ENCODE peak calls at places on chromosome 19, in four cellular contexts. Y, Z, O and H are unnamed samples. For H3K4me1, the result is how much of the 10 kb centered on the place peaks cover.

GRCh38 chr19:8684001-8684902 is 14.3 kb downstream of the ACTL9 start:
- DNase-seq in Z (no peak), O (no peak), Y (no peak), H (no peak)

GRCh38 chr19:16461630-16462051 is 10.1 kb downstream of the EPS15L1 start:
- DNase-seq in Y (no peak), Z (no peak), O (no peak), H (no peak)

GRCh38 chr19:40389404-40390083 is 437 bp downstream of the HIPK4 start:
- DNase-seq in O (no peak), Y (no peak), Z (no peak), H (no peak)

GRCh38 chr19:1287622-1288527 is 2.2 kb downstream of the EFNA2 start:
- DNase-seq in Z (no peak), O (no peak), Y (no peak), H (no peak)

GRCh38 chr19:33511346-33511745 is 10.2 kb downstream of the PEPD start:
- DNase-seq in Y (no peak), Z (no peak), O (no peak), H (no peak)

GRCh38 chr19:5141926-5142724 is 173.2 kb downstream of the KDM4B start:
- DNase-seq in Y (no peak), Z (no peak), O (no peak), H (no peak)

GRCh38 chr19:39771751-39772150 is 6.9 kb upstream of the LEUTX start:
- DNase-seq in Z (no peak), O (no peak), Y (no peak), H (no peak)

GRCh38 chr19:570315-570714 is 2.1 kb upstream of the BSG start:
- DNase-seq in O (no peak), Z (no peak), Y (no peak), H (no peak)

GRCh38 chr19:5121286-5122120 is 152.6 kb downstream of the KDM4B start:
- DNase-seq in Z (no peak), O (no peak), Y (no peak), H (no peak)

GRCh38 chr19:17026041-17026658 is 460 bp downstream of the CPAMD8 start:
- DNase-seq in O (no peak), Z (no peak), Y (no peak), H (no peak)

GRCh38 chr19:6214881-6215541 is 64.8 kb downstream of the MLLT1 start:
- DNase-seq in O (no peak), Z (no peak), Y (no peak), H (no peak)

GRCh38 chr19:10416380-10417257 is 3.7 kb upstream of the PDE4A start:
- DNase-seq in Y (peak), O (peak), Z (peak), H (peak)
- H3K27ac ChIP-seq in Y (no peak), O (no peak), Z (no peak), H (peak)

DNA sequence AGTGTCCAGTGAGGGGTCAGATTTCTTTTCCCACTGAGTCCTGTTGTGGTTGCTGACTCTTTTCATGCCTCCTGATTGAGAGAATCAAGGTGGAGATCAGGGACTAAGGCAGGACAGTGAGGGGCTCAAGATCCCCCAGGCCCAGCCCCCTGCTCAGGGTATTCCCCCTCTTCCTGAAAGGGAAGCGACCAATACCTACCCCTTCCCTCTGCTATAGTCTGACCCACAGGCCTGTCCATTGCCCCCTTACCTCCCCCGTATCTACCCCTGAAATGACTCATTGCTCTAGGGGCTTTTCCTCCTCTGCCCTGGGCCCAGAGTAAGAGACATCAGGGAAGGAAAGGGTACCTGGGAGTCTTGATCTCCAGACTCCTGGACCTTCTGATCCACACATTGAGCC is 1320.5 kb downstream of the UQCRFS1 start:
- DNase-seq in Y (no peak), O (no peak), Z (no peak), H (no peak)
- H3K4me1 ChIP-seq in Y (under half), O (under half), Z (under half), H (under half)

GRCh38 chr19:21468791-21469190 is 36.6 kb upstream of the ZNF429 start:
- DNase-seq in Y (no peak), O (no peak), Z (no peak), H (no peak)
- TF ChIP-seq CTCF in Y (no peak), O (no peak), Z (no peak), H (no peak)

GRCh38 chr19:2575734-2576481 is 100.0 kb downstream of the GADD45B start:
- DNase-seq in Y (peak), Z (no peak), O (peak), H (no peak)

GRCh38 chr19:2579678-2580280 is 103.9 kb downstream of the GADD45B start:
- DNase-seq in Y (no peak), Z (no peak), O (peak), H (no peak)

GRCh38 chr19:2578911-2579677 is 103.2 kb downstream of the GADD45B start:
- DNase-seq in Z (peak), Y (peak), O (peak), H (no peak)

GRCh38 chr19:2577722-2578335 is 101.9 kb downstream of the GADD45B start:
- DNase-seq in Y (no peak), Z (no peak), O (peak), H (no peak)

DNA sequence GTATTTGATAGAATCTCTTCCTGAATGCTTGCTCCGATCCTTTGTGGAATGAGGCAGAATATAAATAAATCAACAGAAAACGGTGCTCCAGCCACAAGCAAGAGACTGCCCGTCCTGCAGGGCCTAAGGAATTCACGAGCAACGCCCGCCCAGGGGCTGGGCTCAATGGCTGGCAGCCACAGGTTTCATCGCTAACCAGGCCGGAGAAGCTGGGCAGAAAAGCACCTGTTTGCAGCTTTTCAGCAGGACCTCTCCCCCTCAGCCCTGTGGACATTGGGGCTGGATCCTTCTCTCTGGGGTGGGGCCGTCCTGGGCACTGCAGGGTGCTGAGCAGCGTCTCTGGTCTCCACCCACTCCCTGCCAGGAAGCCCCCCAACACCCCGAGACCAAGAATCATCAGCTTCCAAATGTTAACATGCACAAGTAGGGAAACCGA is 102.5 kb downstream of the GADD45B start:
- DNase-seq in O (peak), Z (peak), Y (peak), H (no peak)
- H3K27ac ChIP-seq in O (peak), Z (peak), Y (peak), H (no peak)

GRCh38 chr19:50173144-50173543 is 10.1 kb upstream of the IZUMO2 start:
- DNase-seq in Y (peak), Z (peak), O (no peak), H (no peak)

GRCh38 chr19:50171752-50172151 is 8.7 kb upstream of the IZUMO2 start:
- DNase-seq in Z (peak), Y (no peak), O (no peak), H (no peak)

GRCh38 chr19:50172726-50173125 is 9.6 kb upstream of the IZUMO2 start:
- DNase-seq in Y (no peak), O (no peak), Z (no peak), H (no peak)

GRCh38 chr19:50162988-50163387 is at the start of gene IZUMO2:
- DNase-seq in Z (no peak), O (no peak), Y (peak), H (no peak)

GRCh38 chr19:50167314-50167721 is 4.2 kb upstream of the IZUMO2 start:
- DNase-seq in Y (peak), Z (peak), O (no peak), H (no peak)
- H3K4me1 ChIP-seq in Y (under half), Z (under half), O (under half), H (under half)

DNA sequence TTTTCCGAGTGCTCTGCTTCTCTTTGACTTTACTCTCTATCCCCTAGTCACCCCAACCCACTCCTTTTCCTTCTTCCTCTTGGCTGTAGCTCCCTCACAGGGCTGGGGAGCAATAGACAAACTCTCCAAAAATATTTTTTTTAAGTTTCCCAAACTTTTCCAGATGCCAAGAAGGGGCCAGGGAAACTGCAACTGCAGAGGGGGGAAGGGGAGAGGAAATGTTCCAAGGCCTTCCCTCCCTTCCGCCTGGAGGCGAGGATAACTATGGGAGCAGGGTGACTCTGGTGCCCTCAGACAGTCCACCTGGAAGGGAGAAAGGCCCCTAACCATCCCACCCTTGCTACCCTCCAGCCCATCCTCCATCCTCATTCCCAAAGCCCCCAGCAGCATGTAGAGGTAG is 49.4 kb downstream of the LYL1 start:
- DNase-seq in Y (no peak), Z (no peak), O (no peak), H (no peak)
- TF ChIP-seq CTCF in Y (no peak), Z (no peak), O (no peak), H (no peak)